ENCODE peak calls at places on chromosomes 5 and 9, in nine cellular contexts. F, T, A, D, P, O, Z, H and G are unnamed samples.

GRCh38 chr5:53030828-53031425 is 41.8 kb downstream of the ITGA2 start:
- DNase-seq in O (no peak), D (no peak), T (no peak), F (no peak), P (no peak), H (no peak), A (no peak), Z (no peak), G (no peak)

GRCh38 chr5:169009171-169009570 is 291.8 kb downstream of the SLIT3 start:
- DNase-seq in Z (peak; percentile 51), H (no peak), P (no peak), T (no peak), D (peak; percentile 59), F (no peak), O (no peak), A (no peak), G (peak; percentile 59)

GRCh38 chr9:87479801-87480201 is 17.9 kb upstream of the DAPK1 start:
- DNase-seq in A (no peak), H (no peak), F (no peak), Z (peak; percentile 95), T (peak; percentile 19), O (peak; percentile 50), P (peak; percentile 86), D (no peak), G (peak; percentile 8)

GRCh38 chr5:176578391-176578808 is 29.3 kb downstream of the CDHR2 start:
- DNase-seq in P (no peak), F (no peak), A (peak; percentile 60), Z (peak; percentile 26), H (no peak), O (peak; percentile 45), T (no peak), D (peak; percentile 40), G (peak; percentile 37)

GRCh38 chr9:120932086-120932818 is 5.7 kb upstream of the TRAF1 start:
- DNase-seq in H (no peak), Z (no peak), D (no peak), F (no peak), P (no peak), A (no peak), T (no peak), O (no peak), G (no peak)

GRCh38 chr9:18429065-18429464 is 44.9 kb upstream of the ADAMTSL1 start:
- DNase-seq in F (no peak), T (no peak), H (no peak), D (peak; percentile 62), P (no peak), O (no peak), A (no peak), Z (no peak), G (peak; percentile 57)

GRCh38 chr5:114065942-114066341 is 295.9 kb upstream of the KCNN2 start:
- DNase-seq in F (no peak), T (no peak), D (no peak), P (no peak), O (no peak), H (no peak), A (no peak), Z (no peak), G (no peak)

GRCh38 chr5:144206136-144206535 is 35.5 kb downstream of the KCTD16 start:
- DNase-seq in F (no peak), Z (no peak), P (no peak), T (no peak), H (no peak), D (no peak), A (peak; percentile 16), O (no peak), G (peak; percentile 13)

GRCh38 chr9:71968541-71969090 is 57.2 kb downstream of the C9orf85 start:
- DNase-seq in D (no peak), T (no peak), F (no peak), O (no peak), P (no peak), A (no peak), Z (no peak), H (no peak), G (no peak)

GRCh38 chr9:134360897-134361296 is 34.6 kb downstream of the RXRA start:
- DNase-seq in D (peak; percentile 73), T (no peak), A (no peak), O (no peak), Z (peak; percentile 96), F (no peak), H (no peak), P (no peak), G (no peak)

GRCh38 chr9:34125681-34126206 is 754 bp downstream of the DCAF12 start:
- DNase-seq in H (no peak), F (no peak), P (no peak), O (peak; percentile 21), T (no peak), A (peak; percentile 55), D (peak; percentile 6), Z (no peak), G (peak; percentile 47)

GRCh38 chr5:68464424-68464823 is 248.9 kb downstream of the PIK3R1 start:
- DNase-seq in Z (peak; percentile 62), A (no peak), H (peak; percentile 30), T (no peak), D (peak; percentile 33), F (no peak), P (no peak), O (no peak), G (peak; percentile 56)

GRCh38 chr5:37789991-37790390 is 49.9 kb downstream of the GDNF start:
- DNase-seq in H (no peak), Z (peak; percentile 9), A (peak; percentile 64), P (no peak), F (no peak), D (peak; percentile 46), T (no peak), O (no peak), G (peak; percentile 45)

GRCh38 chr9:113665756-113666155 is 202.2 kb downstream of the RGS3 start:
- DNase-seq in P (no peak), A (no peak), D (no peak), O (no peak), F (peak; percentile 57), H (no peak), Z (no peak), T (no peak), G (no peak)

GRCh38 chr9:107137495-107138202 is 145.4 kb upstream of the RAD23B start:
- DNase-seq in F (no peak), D (peak; percentile 56), Z (peak; percentile 48), O (peak; percentile 21), T (no peak), A (peak; percentile 38), P (no peak), H (no peak), G (peak; percentile 56)

GRCh38 chr5:42749020-42749419 is 7.6 kb upstream of the CCDC152 start:
- DNase-seq in H (no peak), Z (no peak), A (no peak), O (no peak), P (no peak), T (no peak), D (no peak), F (no peak), G (no peak)

GRCh38 chr9:79583957-79584654 is 12.3 kb downstream of the TLE4 start:
- DNase-seq in P (peak; percentile 86), H (no peak), D (no peak), Z (no peak), F (peak; percentile 87), O (no peak), A (no peak), T (no peak), G (no peak)

GRCh38 chr9:90058364-90058763 is 453.6 kb downstream of the GADD45G start:
- DNase-seq in Z (no peak), H (no peak), O (no peak), A (no peak), F (no peak), P (no peak), D (no peak), T (no peak), G (no peak)

GRCh38 chr9:109454041-109454440 is 44.1 kb downstream of the PTPN3 start:
- DNase-seq in D (no peak), H (no peak), Z (no peak), P (no peak), T (no peak), A (no peak), F (no peak), O (no peak), G (no peak)

GRCh38 chr5:179668404-179668803 is 12.4 kb downstream of the CBY3 start:
- DNase-seq in A (peak; percentile 67), D (peak; percentile 64), Z (no peak), T (no peak), O (peak; percentile 62), H (peak; percentile 19), F (no peak), P (peak; percentile 4), G (peak; percentile 66)

GRCh38 chr9:87515086-87515485 is 17.4 kb downstream of the DAPK1 start:
- DNase-seq in A (no peak), F (no peak), T (no peak), H (no peak), Z (no peak), P (no peak), D (peak; percentile 58), O (no peak), G (peak; percentile 43)